ENCODE peak calls at places on chromosome 21, in four cellular contexts. W is RWPE1, X is GM23338, A is stomach. O is an unnamed sample.

GRCh38 chr21:40512590-40512989 is 334.4 kb downstream of the DSCAM start:
- DNase-seq in A (no peak), X (peak; percentile 48), W (no peak), O (no peak)

GRCh38 chr21:32281531-32281930 is 2.7 kb upstream of the MIS18A start:
- DNase-seq in A (no peak), X (no peak), W (no peak), O (no peak)

GRCh38 chr21:17542371-17542992 is 29.6 kb downstream of the CXADR start:
- DNase-seq in A (no peak), X (no peak), W (no peak), O (no peak)

GRCh38 chr21:38088916-38089762 is 167.7 kb upstream of the KCNJ15 start:
- DNase-seq in X (no peak), A (no peak), W (no peak), O (no peak)

GRCh38 chr21:28239345-28239744 is 753.3 kb downstream of the LTN1 start:
- DNase-seq in A (no peak), X (no peak), W (no peak), O (no peak)

GRCh38 chr21:25384782-25385181 is 222.5 kb downstream of the MRPL39 start:
- DNase-seq in W (no peak), A (no peak), X (no peak), O (no peak)

GRCh38 chr21:16059981-16060380 is 330.2 kb downstream of the USP25 start:
- DNase-seq in W (no peak), A (no peak), X (no peak), O (no peak)

GRCh38 chr21:34836103-34836932 is 167.5 kb downstream of the CLIC6 start:
- DNase-seq in X (no peak), A (peak; percentile 71), W (no peak), O (peak; percentile 99)

GRCh38 chr21:37627074-37627473 is 260.5 kb downstream of the DYRK1A start:
- DNase-seq in A (peak; percentile 28), W (no peak), X (peak; percentile 8), O (no peak)

GRCh38 chr21:29299046-29299905 is 554 bp downstream of the BACH1 start:
- DNase-seq in W (peak; percentile 49), X (peak; percentile 55), A (peak; percentile 67), O (no peak)

GRCh38 chr21:16264314-16264713 is 534.5 kb downstream of the USP25 start:
- DNase-seq in X (no peak), W (no peak), A (no peak), O (no peak)

GRCh38 chr21:32089771-32090170 is 189.1 kb downstream of the MIS18A start:
- DNase-seq in W (no peak), A (no peak), X (no peak), O (no peak)

GRCh38 chr21:27407296-27407695 is 440.4 kb upstream of the ADAMTS5 start:
- DNase-seq in X (no peak), A (no peak), W (no peak), O (peak; percentile 93)

GRCh38 chr21:27168084-27168483 is 201.2 kb upstream of the ADAMTS5 start:
- DNase-seq in W (no peak), A (no peak), X (no peak), O (no peak)

GRCh38 chr21:25370311-25370744 is 237.0 kb downstream of the MRPL39 start:
- DNase-seq in X (no peak), A (no peak), W (peak; percentile 81), O (peak; percentile 90)

GRCh38 chr21:24824209-24824608 is 783.1 kb downstream of the MRPL39 start:
- DNase-seq in W (no peak), X (no peak), A (no peak), O (no peak)

GRCh38 chr21:17359781-17360180 is 153.1 kb upstream of the CXADR start:
- DNase-seq in A (no peak), W (no peak), X (no peak), O (no peak)

GRCh38 chr21:35096959-35097358 is 47.9 kb upstream of the RUNX1 start:
- DNase-seq in W (no peak), A (no peak), X (no peak), O (no peak)

GRCh38 chr21:41316200-41316599 is 401 bp upstream of the FAM3B start:
- DNase-seq in A (peak; percentile 34), W (no peak), X (no peak), O (no peak)

GRCh38 chr21:8990326-8991087 is 1530.9 kb upstream of the TPTE start:
- DNase-seq in X (peak; percentile 80), A (no peak), W (no peak), O (no peak)

GRCh38 chr21:37546949-37547614 is 180.5 kb downstream of the DYRK1A start:
- DNase-seq in A (no peak), W (no peak), X (no peak), O (no peak)

GRCh38 chr21:36917487-36918158 is 48.8 kb downstream of the HLCS start:
- DNase-seq in A (peak; percentile 40), X (peak; percentile 77), W (peak; percentile 56), O (peak; percentile 77)

GRCh38 chr21:36534656-36535055 is 54.7 kb upstream of the CLDN14 start:
- DNase-seq in A (no peak), X (no peak), W (no peak), O (no peak)

GRCh38 chr21:28268685-28269084 is 724.0 kb downstream of the LTN1 start:
- DNase-seq in W (no peak), A (no peak), X (no peak), O (no peak)

GRCh38 chr21:41648591-41649031 is 118.2 kb downstream of the RIPK4 start:
- DNase-seq in W (peak; percentile 73), X (no peak), A (no peak), O (peak; percentile 46)

GRCh38 chr21:42858185-42858847 is 21.0 kb downstream of the WDR4 start:
- DNase-seq in W (no peak), X (no peak), A (no peak), O (no peak)

GRCh38 chr21:28761709-28762356 is 230.8 kb downstream of the LTN1 start:
- DNase-seq in W (no peak), X (no peak), A (no peak), O (no peak)

GRCh38 chr21:42554251-42554937 is 40.7 kb downstream of the SLC37A1 start:
- DNase-seq in W (no peak), A (no peak), X (peak; percentile 26), O (no peak)

GRCh38 chr21:26597023-26597422 is 23.9 kb upstream of the CYYR1 start:
- DNase-seq in A (no peak), W (no peak), X (no peak), O (no peak)

GRCh38 chr21:17784604-17785402 is 34.4 kb downstream of the C21orf91 start:
- DNase-seq in W (no peak), X (no peak), A (no peak), O (no peak)

GRCh38 chr21:29477941-29478340 is 179.2 kb downstream of the BACH1 start:
- DNase-seq in A (no peak), W (no peak), X (no peak), O (no peak)

GRCh38 chr21:29245104-29245643 is 53.5 kb upstream of the BACH1 start:
- DNase-seq in A (no peak), W (no peak), X (no peak), O (no peak)

GRCh38 chr21:41783476-41784150 is 16.8 kb upstream of the RIPK4 start:
- DNase-seq in X (no peak), A (peak; percentile 85), W (peak; percentile 76), O (peak; percentile 46)

GRCh38 chr21:42393443-42393950 is 2.4 kb downstream of the TMPRSS3 start:
- DNase-seq in A (no peak), X (no peak), W (no peak), O (no peak)

GRCh38 chr21:42653492-42654061 is at the start of gene PDE9A:
- DNase-seq in W (no peak), A (no peak), X (peak; percentile 80), O (no peak)

DNA sequence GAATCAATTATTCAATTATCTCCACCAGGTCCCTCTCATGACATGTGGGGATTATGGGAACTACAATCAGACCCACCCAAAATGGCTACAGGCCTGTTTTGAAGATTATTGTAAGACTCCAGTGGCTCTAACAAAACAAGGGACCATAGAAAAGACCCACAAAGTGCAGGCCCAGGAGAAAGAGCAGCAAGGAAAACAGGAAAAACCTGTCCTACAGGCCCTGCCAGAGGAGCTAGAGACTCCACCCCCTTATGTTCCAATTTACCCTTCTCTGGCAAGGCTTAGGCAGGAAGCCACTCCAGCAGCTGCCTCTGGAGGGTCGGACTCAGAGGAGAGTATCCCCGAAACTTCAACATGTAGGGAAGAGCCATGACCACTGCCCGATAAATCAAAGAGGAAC is 96.5 kb downstream of the LIPI start:
- DNase-seq in X (peak; percentile 89), A (no peak), W (peak; percentile 8), O (no peak)
- TF ChIP-seq CTCF in X (no peak), A (no peak), W (no peak), O (no peak)

DNA sequence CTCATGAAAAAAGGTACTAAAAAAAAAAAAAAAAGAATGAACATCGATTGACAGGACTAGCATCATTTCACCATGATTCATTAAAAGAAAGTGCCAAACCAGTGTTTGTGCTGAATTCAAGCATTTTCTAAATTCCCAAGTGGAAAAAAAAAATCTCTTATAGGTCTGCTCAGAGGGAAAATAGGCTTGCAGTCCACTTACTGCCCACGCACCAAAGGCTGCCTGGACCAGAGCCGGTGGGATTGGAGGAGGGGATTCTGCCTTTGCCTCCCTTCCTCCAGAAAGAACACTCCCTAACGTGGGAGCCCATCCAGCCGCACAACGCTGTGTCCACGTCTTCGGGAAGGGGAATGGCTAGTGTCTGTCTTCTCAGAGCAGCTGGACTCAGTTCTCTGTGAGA is 5.5 kb upstream of the TRAPPC10 start:
- DNase-seq in X (no peak), A (no peak), W (no peak), O (no peak)
- TF ChIP-seq CTCF in X (no peak), A (no peak), W (no peak), O (no peak)

GRCh38 chr21:14376854-14377253 is 6.1 kb downstream of the HSPA13 start:
- DNase-seq in W (no peak), X (peak; percentile 41), A (no peak), O (no peak)
- TF ChIP-seq CTCF in W (no peak), X (peak; percentile 33), A (no peak), O (no peak)

DNA sequence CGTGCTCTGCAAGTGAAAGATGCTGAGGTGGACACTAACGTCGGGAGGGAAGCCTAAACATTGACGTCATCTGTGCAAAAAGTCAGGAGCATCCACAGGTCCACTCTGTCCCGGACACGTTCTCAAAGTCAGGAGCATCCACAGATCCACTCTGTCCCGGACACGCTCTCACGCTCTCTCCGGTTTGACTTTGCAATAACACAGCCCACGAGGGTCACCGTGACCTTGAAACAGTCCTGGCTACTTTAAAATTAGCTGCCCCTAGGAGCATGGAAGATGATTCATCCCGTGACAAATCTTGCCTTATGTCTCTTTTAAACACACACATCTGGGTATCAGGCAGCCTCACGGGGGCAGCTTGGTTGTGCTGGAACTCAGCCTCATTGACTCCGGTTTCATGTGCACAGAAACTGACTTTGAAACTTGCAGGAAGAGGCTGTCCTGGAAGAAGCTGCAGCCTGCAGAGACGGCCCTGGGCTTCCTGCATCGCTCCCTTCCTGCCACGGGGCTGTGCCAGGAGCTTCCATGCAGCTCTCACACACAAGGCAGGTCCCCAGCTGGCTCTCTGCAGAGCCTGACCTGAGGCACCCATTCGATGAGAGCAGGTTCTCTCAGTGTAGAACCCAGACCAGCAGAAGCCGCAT is 18.1 kb upstream of the COL18A1 start:
- DNase-seq in X (no peak), W (no peak), A (no peak), O (no peak)
- TF ChIP-seq CTCF in X (no peak), W (peak; percentile 14), A (no peak), O (peak; percentile 28)

GRCh38 chr21:39175154-39175553 is 8.1 kb downstream of the PSMG1 start:
- DNase-seq in X (peak; percentile 34), A (no peak), W (no peak), O (no peak)
- TF ChIP-seq CTCF in X (no peak), A (peak; percentile 46), W (no peak), O (peak; percentile 46)